ENCODE peak calls at places on chromosome 19, in six cellular contexts. M, F, N, T, X and O are unnamed samples.

GRCh38 chr19:54873990-54874389 is at the start of gene FCAR:
- ATAC-seq in M (no peak), T (no peak), N (no peak), X (no peak), F (peak; percentile 39), O (no peak)

GRCh38 chr19:17755977-17756670 is 4.8 kb downstream of the FCHO1 start:
- ATAC-seq in T (no peak), X (no peak), N (peak; percentile 14), M (no peak), F (peak; percentile 25), O (no peak)

GRCh38 chr19:10292206-10292788 is 2.5 kb downstream of the ICAM5 start:
- ATAC-seq in M (peak; percentile 47), N (peak; percentile 66), X (peak; percentile 51), F (peak; percentile 75), T (peak; percentile 74), O (peak; percentile 68)

GRCh38 chr19:51568456-51568855 is 2.6 kb upstream of the ZNF175 start:
- ATAC-seq in T (no peak), F (no peak), X (no peak), N (no peak), M (no peak), O (no peak)

GRCh38 chr19:52943884-52944643 is 18.6 kb downstream of the ZNF816 start:
- ATAC-seq in M (no peak), N (no peak), T (no peak), X (no peak), F (no peak), O (no peak)

GRCh38 chr19:27744926-27745844 is 1467.8 kb downstream of the UQCRFS1 start:
- ATAC-seq in M (no peak), F (peak; percentile 77), T (no peak), X (no peak), N (no peak), O (no peak)

GRCh38 chr19:53606031-53606430 is 25.8 kb upstream of the DPRX start:
- ATAC-seq in F (no peak), M (no peak), N (no peak), T (no peak), X (no peak), O (no peak)

GRCh38 chr19:52094526-52094925 is 1.0 kb downstream of the ZNF841 start:
- ATAC-seq in T (no peak), M (no peak), X (no peak), N (no peak), F (no peak), O (no peak)

GRCh38 chr19:17861542-17862402 is 2.1 kb downstream of the RPL18A start:
- ATAC-seq in M (no peak), F (no peak), T (no peak), N (no peak), X (no peak), O (no peak)

GRCh38 chr19:12596927-12597548 is 13.6 kb downstream of the ZNF490 start:
- ATAC-seq in N (no peak), X (no peak), T (peak; percentile 99), F (peak; percentile 20), M (no peak), O (no peak)

GRCh38 chr19:29482855-29483640 is 42.7 kb upstream of the VSTM2B start:
- ATAC-seq in X (no peak), F (no peak), N (no peak), M (no peak), T (no peak), O (no peak)